ENCODE peak calls at places on chromosomes 16 and 17, in six cellular contexts. Q is MM.1S, N is neural progenitor cell, D is endothelial cell of umbilical vein, I is mammary epithelial cell, X is HCT116. W is an unnamed sample. For H4K20me1, the result is how much of the 10 kb centered on the place peaks cover.

GRCh38 chr17:74083321-74083720 is 120.2 kb upstream of the RPL38 start:
- DNase-seq in Q (no peak), X (no peak), D (no peak), I (no peak), N (no peak), W (no peak)

GRCh38 chr17:77154187-77154586 is 13.4 kb downstream of the SEC14L1 start:
- DNase-seq in X (no peak), I (no peak), Q (no peak), D (no peak), N (no peak), W (no peak)

GRCh38 chr16:965487-965886 is 5.3 kb downstream of the LMF1 start:
- DNase-seq in X (no peak), I (no peak), N (no peak), D (no peak), Q (no peak), W (no peak)

GRCh38 chr17:35255316-35255715 is 12.4 kb downstream of the SLFN5 start:
- DNase-seq in X (no peak), D (no peak), I (no peak), Q (no peak), N (peak), W (no peak)

GRCh38 chr16:89006036-89006752 is 29.2 kb upstream of the CBFA2T3 start:
- DNase-seq in N (no peak), I (no peak), X (no peak), D (no peak), Q (no peak), W (no peak)

GRCh38 chr16:86926146-86926545 is 347.8 kb downstream of the FOXL1 start:
- DNase-seq in I (no peak), D (no peak), N (no peak), X (no peak), Q (no peak), W (no peak)

GRCh38 chr16:4561565-4561964 is 5.4 kb downstream of the C16orf96 start:
- DNase-seq in N (peak), D (no peak), I (no peak), Q (no peak), X (no peak), W (no peak)

GRCh38 chr17:46890638-46891037 is 32.3 kb upstream of the GOSR2 start:
- DNase-seq in I (no peak), D (no peak), N (no peak), Q (no peak), X (no peak), W (no peak)

GRCh38 chr16:89572478-89573205 is 2.9 kb upstream of the CPNE7 start:
- DNase-seq in N (no peak), X (no peak), I (no peak), Q (no peak), D (no peak), W (no peak)

GRCh38 chr17:57262557-57262956 is 6.2 kb downstream of the MSI2 start:
- DNase-seq in N (no peak), I (no peak), D (no peak), X (no peak), Q (no peak), W (no peak)

GRCh38 chr16:14077918-14078317 is 6.8 kb downstream of the MRTFB start:
- DNase-seq in N (no peak), I (no peak), X (no peak), D (no peak), Q (no peak), W (no peak)

DNA sequence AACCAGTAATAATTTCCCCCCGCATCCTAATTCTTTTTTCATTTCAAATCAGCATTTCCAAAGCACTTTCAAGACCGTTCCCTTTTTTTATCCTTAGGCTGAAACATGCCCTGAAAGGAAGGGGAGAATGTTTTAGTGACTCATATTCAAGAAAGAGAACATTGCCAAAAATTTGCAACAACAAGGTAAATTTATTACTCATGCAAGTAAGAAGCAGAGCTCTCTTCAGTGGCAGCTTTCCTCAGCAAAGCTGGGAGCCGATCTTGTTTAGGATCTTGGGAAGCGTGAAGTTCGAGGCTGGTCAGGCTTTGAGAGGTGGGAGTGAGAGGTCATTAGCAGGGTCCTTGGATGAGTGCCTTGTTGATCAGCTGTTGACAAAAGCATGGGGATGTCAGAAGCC is 129.5 kb downstream of the PRKCA start:
- DNase-seq in Q (no peak), I (peak), N (no peak), X (no peak), D (peak), W (peak)
- H3K4me3 ChIP-seq in Q (no peak), I (peak), N (no peak), X (no peak), D (no peak), W (no peak)

DNA sequence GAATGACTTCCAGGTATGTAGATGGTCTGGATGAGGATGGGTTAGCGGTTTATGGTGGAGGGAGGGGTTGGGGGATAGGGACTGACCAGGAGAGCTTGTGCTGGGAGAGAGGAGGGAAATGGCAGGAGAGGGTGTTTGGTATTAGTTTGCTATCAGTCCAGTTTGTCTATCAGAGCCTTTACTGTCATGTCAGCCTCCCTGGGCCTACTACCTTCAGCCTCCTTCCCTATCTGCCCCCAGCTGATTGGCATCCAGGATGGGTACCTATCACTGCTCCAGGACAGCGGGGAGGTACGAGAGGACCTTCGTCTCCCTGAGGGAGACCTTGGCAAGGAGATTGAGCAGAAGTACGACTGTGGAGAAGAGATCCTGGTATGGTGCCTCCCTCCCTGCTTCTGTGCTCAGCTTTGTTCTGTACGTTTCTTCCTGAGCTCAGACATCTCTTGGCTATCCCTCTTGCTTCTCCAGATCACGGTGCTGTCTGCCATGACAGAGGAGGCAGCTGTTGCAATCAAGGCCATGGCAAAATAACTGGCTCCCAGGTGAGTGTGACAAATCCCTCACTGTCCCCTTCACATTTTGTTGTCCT is 3.8 kb downstream of the EIF5A start:
- DNase-seq in Q (no peak), D (no peak), X (no peak), I (no peak), N (no peak), W (no peak)
- H4K20me1 ChIP-seq in Q (under half), D (under half), X (under half), I (under half), N (half or more), W (half or more)

DNA sequence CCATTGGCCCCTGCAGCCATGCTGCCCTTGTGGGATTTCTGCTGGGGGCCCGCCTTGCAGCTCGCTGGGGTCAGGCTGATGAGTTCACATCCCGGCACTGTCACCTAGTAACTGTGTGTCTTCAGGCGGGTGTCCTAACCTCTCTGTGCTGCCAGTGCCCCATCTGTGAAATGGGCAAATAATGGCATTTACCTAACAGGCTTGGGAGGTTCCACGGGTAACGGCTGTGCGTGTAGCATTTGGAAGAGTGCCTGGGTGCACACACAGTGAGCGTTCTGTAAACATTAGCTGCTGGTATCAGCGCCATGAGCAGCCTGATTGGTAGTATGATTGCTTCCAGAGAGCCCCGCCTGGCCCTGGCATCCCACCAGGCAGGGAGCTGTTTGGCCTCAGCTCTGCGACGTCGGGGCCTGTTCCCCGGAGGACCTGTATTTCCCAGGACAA is 167.3 kb upstream of the GSE1 start:
- DNase-seq in D (no peak), X (no peak), Q (no peak), N (no peak), I (no peak), W (no peak)
- TF ChIP-seq EZH2 in D (no peak), X (no peak), Q (no peak), N (no peak), I (no peak), W (no peak)

GRCh38 chr16:66135376-66135775 is 231.1 kb upstream of the CDH5 start:
- DNase-seq in X (no peak), I (no peak), N (no peak), Q (no peak), D (no peak), W (no peak)
- H3K4me3 ChIP-seq in X (no peak), I (no peak), N (no peak), Q (no peak), D (no peak), W (no peak)

GRCh38 chr16:85800321-85800669 is 800 bp downstream of the COX4I1 start:
- DNase-seq in I (no peak), N (peak), D (no peak), X (no peak), Q (no peak), W (no peak)

GRCh38 chr16:85796599-85796998 is 2.7 kb downstream of the EMC8 start:
- DNase-seq in D (no peak), X (no peak), N (no peak), Q (no peak), I (no peak), W (no peak)

GRCh38 chr16:85799497-85800320 is at the start of the genes COX4I1 and EMC8:
- DNase-seq in I (peak), N (peak), Q (peak), X (peak), D (peak), W (peak)

GRCh38 chr16:85798901-85799496 is 345 bp downstream of the EMC8 start:
- DNase-seq in X (no peak), D (peak), Q (no peak), I (peak), N (no peak), W (no peak)

DNA sequence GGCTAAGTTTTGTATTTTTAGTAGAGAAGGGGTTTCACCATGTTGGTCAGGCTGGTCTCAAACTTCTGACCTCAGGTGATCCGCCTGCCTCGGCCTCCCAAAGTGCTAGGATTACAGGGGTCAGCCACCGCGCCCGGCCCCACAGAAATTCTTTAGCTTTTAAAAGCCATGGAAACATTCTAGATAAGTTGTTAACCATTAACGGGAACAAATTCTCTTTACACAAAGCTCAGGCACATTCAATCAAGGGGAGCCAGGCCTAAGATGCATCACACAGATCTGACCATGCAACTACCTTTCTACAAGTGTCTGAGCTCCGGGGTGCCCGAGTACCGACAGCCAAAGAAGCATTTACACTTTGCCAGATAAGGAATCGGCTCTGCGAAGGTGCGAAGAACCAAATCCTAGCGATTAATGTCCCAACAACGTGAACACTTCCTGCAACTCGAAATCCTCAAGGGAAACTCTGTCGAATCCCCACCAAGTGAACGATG is 1.0 kb downstream of the EMC8 start:
- DNase-seq in I (no peak), N (peak), D (no peak), X (no peak), Q (no peak), W (no peak)
- H4K20me1 ChIP-seq in I (under half), N (half or more), D (under half), X (under half), Q (under half), W (under half)

DNA sequence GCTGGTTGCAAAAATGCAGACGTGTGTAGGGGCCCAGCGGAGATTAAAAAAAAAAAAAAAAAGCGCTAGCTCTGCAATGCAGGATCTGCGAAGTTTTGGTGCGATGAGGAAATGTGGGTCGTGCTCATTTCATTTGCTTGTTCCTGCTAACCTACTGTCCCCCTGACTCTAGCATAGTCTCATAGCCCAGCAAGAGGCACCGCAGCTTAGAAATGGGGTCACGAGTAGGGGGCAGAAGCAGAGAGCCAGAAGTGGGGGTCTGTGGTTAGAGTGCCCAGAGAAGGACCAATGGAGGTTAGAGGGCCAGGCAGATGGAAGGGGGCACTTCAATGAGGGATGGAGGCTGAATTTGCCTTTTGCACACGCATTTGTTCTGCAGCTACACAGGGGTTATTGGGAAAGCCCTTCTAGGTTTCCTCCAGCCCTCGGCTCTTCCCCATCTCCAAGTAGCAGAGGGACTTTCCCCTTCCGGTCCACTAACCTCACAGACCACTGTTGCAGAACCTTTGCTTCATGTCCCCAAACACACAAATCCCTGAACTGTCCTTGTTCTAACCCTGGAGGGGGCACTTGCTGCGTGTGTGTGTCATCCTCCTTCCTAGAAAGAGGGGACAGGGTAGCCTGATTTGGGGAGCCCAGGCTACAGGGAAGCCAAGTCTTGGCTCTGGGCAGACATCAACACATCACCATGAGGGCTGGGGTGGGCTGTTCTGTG is 7.0 kb upstream of the NR1D1 start:
- DNase-seq in Q (no peak), D (no peak), X (no peak), N (no peak), I (no peak), W (no peak)
- TF ChIP-seq EZH2 in Q (no peak), D (no peak), X (no peak), N (no peak), I (no peak), W (no peak)

W was measured in PC-9.